ENCODE peak calls at places on chromosomes 5 and 9, in five cellular contexts. E is CD4-positive, alpha-beta memory T cell; O is RCC 7860; P is NCI-H1092; Q is HuH-7. K is an unnamed sample.

GRCh38 chr9:21559402-21560280 is 77.5 kb upstream of the IFNE start:
- DNase-seq in E (peak), O (peak), P (no peak), Q (peak), K (peak)

GRCh38 chr5:84069608-84070179 is 315.0 kb downstream of the EDIL3 start:
- DNase-seq in Q (no peak), E (no peak), P (no peak), O (no peak), K (no peak)

GRCh38 chr5:181160144-181160754 is 12.9 kb downstream of the OR2V2 start:
- DNase-seq in P (no peak), Q (no peak), E (peak), O (no peak), K (peak)

GRCh38 chr9:18748106-18748719 is 274.3 kb downstream of the ADAMTSL1 start:
- DNase-seq in Q (no peak), E (no peak), O (no peak), P (no peak), K (no peak)

GRCh38 chr5:5623397-5623796 is 200.9 kb downstream of the ICE1 start:
- DNase-seq in P (no peak), O (no peak), E (no peak), Q (no peak), K (no peak)

GRCh38 chr5:171131499-171131898 is 177.5 kb upstream of the TLX3 start:
- DNase-seq in Q (no peak), E (no peak), P (no peak), O (no peak), K (no peak)

GRCh38 chr5:43065384-43066230 is 25.5 kb upstream of the ANXA2R start:
- DNase-seq in Q (no peak), P (no peak), E (peak), O (peak), K (peak)

GRCh38 chr5:169838688-169839087 is 141.6 kb downstream of the INSYN2B start:
- DNase-seq in O (no peak), Q (no peak), P (no peak), E (no peak), K (no peak)

GRCh38 chr5:148202531-148203092 is at the start of gene SPINK6:
- DNase-seq in P (no peak), Q (no peak), E (no peak), O (no peak), K (no peak)

GRCh38 chr9:135604437-135605237 is 34.7 kb downstream of the GLT6D1 start:
- DNase-seq in E (no peak), Q (no peak), O (no peak), P (no peak), K (no peak)